ENCODE peak calls at places on chromosomes 2 and 18, in nine cellular contexts. One of them, this sample, is unnamed.

GRCh38 chr2:31920968-31921367 is 89.8 kb downstream of the MEMO1 start:
- DNase-seq in spleen: no peak
- DNase-seq in GM12865: no peak
- DNase-seq in CD8-positive, alpha-beta T cell: no peak
- DNase-seq in cardiac fibroblast: no peak
- DNase-seq in MM.1S: no peak
- DNase-seq in tibial nerve: no peak
- DNase-seq in ovary: no peak
- DNase-seq in stomach: no peak
- DNase-seq in this sample: no peak

GRCh38 chr2:70607121-70607551 is 53.5 kb upstream of the TGFA start:
- DNase-seq in spleen: no peak
- DNase-seq in tibial nerve: no peak
- DNase-seq in cardiac fibroblast: no peak
- DNase-seq in MM.1S: no peak
- DNase-seq in CD8-positive, alpha-beta T cell: no peak
- DNase-seq in ovary: no peak
- DNase-seq in stomach: no peak
- DNase-seq in GM12865: no peak
- DNase-seq in this sample: no peak

GRCh38 chr2:31440764-31441163 is 26.2 kb upstream of the XDH start:
- DNase-seq in MM.1S: no peak
- DNase-seq in ovary: no peak
- DNase-seq in tibial nerve: no peak
- DNase-seq in cardiac fibroblast: peak
- DNase-seq in CD8-positive, alpha-beta T cell: no peak
- DNase-seq in stomach: no peak
- DNase-seq in spleen: no peak
- DNase-seq in GM12865: no peak
- DNase-seq in this sample: peak

GRCh38 chr18:3983351-3983969 is 471.6 kb downstream of the DLGAP1 start:
- DNase-seq in cardiac fibroblast: peak
- DNase-seq in CD8-positive, alpha-beta T cell: no peak
- DNase-seq in spleen: no peak
- DNase-seq in tibial nerve: no peak
- DNase-seq in ovary: no peak
- DNase-seq in GM12865: no peak
- DNase-seq in stomach: no peak
- DNase-seq in MM.1S: no peak
- DNase-seq in this sample: peak

GRCh38 chr2:31067259-31067658 is 71.0 kb downstream of the GALNT14 start:
- DNase-seq in spleen: no peak
- DNase-seq in GM12865: no peak
- DNase-seq in ovary: no peak
- DNase-seq in CD8-positive, alpha-beta T cell: no peak
- DNase-seq in MM.1S: no peak
- DNase-seq in cardiac fibroblast: no peak
- DNase-seq in stomach: no peak
- DNase-seq in tibial nerve: no peak
- DNase-seq in this sample: no peak

GRCh38 chr2:135960598-135961551 is 24.6 kb downstream of the DARS1 start:
- DNase-seq in tibial nerve: no peak
- DNase-seq in CD8-positive, alpha-beta T cell: no peak
- DNase-seq in GM12865: no peak
- DNase-seq in stomach: no peak
- DNase-seq in ovary: no peak
- DNase-seq in cardiac fibroblast: peak
- DNase-seq in spleen: no peak
- DNase-seq in MM.1S: peak
- DNase-seq in this sample: no peak

GRCh38 chr2:73868204-73868978 is 24.4 kb upstream of the ACTG2 start:
- DNase-seq in stomach: no peak
- DNase-seq in MM.1S: no peak
- DNase-seq in GM12865: no peak
- DNase-seq in cardiac fibroblast: no peak
- DNase-seq in ovary: no peak
- DNase-seq in CD8-positive, alpha-beta T cell: no peak
- DNase-seq in tibial nerve: no peak
- DNase-seq in spleen: no peak
- DNase-seq in this sample: no peak

GRCh38 chr2:219684721-219685689 is 57.6 kb downstream of the SLC4A3 start:
- DNase-seq in CD8-positive, alpha-beta T cell: peak
- DNase-seq in spleen: peak
- DNase-seq in MM.1S: peak
- DNase-seq in cardiac fibroblast: peak
- DNase-seq in GM12865: peak
- DNase-seq in stomach: peak
- DNase-seq in ovary: peak
- DNase-seq in tibial nerve: peak
- DNase-seq in this sample: peak

DNA sequence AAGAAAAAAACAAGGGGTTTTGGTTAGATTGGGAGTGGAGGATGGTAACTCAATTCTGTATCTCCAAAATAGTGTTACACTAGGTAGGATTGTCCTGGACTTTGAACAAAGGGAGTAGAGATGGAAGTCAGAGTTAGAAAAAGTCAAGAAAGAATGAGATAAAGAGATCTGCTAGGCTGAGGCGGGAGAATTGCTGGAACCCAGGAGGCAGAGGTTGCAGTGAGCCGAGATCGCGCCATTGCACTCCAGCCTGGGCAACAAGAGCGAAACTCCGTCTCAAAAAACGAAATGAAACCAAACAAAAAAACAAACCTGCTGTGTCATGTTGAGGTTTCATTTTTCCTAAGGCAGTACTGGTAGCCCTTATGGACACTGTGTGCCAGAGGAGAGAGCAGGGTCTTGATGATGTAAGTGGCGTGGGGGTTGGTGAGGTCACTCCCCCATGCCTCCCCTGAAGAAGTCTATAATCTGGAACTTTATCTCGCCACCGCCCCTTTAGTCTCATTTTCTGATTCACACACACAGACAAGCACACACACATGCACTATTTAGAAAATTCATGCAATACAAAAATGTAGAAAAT is 10.5 kb downstream of the DRC1 start:
- DNase-seq in CD8-positive, alpha-beta T cell: no peak
- DNase-seq in MM.1S: peak
- DNase-seq in stomach: no peak
- DNase-seq in GM12865: peak
- DNase-seq in cardiac fibroblast: no peak
- DNase-seq in spleen: no peak
- DNase-seq in ovary: no peak
- DNase-seq in tibial nerve: no peak
- DNase-seq in this sample: peak
- H3K4me3 ChIP-seq in CD8-positive, alpha-beta T cell: no peak
- H3K4me3 ChIP-seq in MM.1S: peak
- H3K4me3 ChIP-seq in stomach: peak
- H3K4me3 ChIP-seq in GM12865: peak
- H3K4me3 ChIP-seq in cardiac fibroblast: no peak
- H3K4me3 ChIP-seq in spleen: peak
- H3K4me3 ChIP-seq in ovary: no peak
- H3K4me3 ChIP-seq in tibial nerve: no peak
- H3K4me3 ChIP-seq in this sample: no peak

DNA sequence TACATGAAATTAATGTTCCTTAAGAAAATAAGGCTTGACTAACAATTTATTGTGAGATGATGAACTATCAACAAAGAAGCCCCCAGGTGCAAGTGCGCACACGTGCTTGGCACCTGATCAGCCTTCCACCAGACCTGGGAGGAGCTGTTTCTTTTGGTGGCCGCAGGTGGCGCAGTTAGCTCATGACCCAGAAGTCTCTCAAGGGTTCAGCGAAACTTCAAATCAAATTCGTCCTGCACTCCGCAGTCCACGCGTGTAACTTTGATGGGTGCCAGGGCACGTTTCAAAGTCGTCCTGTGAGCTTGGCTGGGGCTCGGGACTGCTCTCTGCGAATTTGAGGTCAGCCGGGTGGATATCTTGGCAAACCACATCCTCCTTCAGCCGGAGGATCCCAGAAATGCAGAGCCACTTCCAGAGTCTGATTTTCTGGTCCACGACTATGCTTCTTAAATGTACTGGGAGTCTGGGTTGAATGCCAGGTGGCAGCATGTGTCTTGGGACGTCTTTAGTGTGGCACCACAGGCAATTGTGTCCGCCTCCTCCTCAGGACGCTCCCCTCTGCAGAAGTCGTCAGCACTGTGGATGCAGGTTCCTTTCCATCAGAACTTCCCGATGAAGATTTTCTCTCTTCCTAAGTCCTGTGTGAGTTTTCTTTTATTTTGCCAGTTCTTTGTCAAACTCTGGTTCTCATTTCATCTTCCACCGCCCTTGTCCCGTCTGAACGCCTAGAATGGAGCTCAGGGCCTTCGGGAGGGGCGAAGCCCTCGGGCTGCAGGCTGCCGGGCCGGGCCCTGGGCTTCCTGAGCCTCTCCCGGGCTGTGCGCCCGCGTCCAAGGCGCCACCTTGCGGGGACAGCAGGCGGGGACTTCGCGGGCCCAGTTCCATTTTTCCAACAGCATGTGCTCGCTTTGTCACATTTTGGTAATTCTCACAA is 61.3 kb upstream of the RAPGEF4 start:
- DNase-seq in MM.1S: peak
- DNase-seq in stomach: peak
- DNase-seq in CD8-positive, alpha-beta T cell: no peak
- DNase-seq in ovary: no peak
- DNase-seq in GM12865: no peak
- DNase-seq in spleen: peak
- DNase-seq in tibial nerve: no peak
- DNase-seq in cardiac fibroblast: peak
- DNase-seq in this sample: peak
- TF ChIP-seq CTCF in MM.1S: peak
- TF ChIP-seq CTCF in stomach: no peak
- TF ChIP-seq CTCF in CD8-positive, alpha-beta T cell: no peak
- TF ChIP-seq CTCF in ovary: no peak
- TF ChIP-seq CTCF in GM12865: no peak
- TF ChIP-seq CTCF in spleen: peak
- TF ChIP-seq CTCF in tibial nerve: peak
- TF ChIP-seq CTCF in cardiac fibroblast: peak
- TF ChIP-seq CTCF in this sample: peak

DNA sequence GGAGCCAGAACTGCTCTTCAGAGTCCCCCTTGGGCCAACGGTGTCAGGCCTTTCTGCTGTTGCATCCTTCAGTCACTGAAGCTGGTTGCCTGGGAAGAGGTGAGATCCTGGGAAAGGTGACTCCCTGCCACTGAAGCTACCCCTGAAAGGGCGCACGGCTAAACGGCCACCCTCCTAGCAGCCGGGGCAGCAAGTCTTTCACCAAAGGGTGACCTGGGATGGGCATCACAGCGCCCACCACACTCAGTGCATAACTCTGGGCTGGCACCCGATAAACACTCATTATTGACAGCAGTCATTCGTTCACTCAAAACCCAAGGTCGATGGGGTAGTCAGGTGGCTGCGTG is 26.5 kb upstream of the FOSL2 start:
- DNase-seq in MM.1S: no peak
- DNase-seq in ovary: no peak
- DNase-seq in CD8-positive, alpha-beta T cell: no peak
- DNase-seq in spleen: peak
- DNase-seq in stomach: no peak
- DNase-seq in GM12865: no peak
- DNase-seq in cardiac fibroblast: no peak
- DNase-seq in tibial nerve: no peak
- DNase-seq in this sample: no peak
- H3K4me3 ChIP-seq in MM.1S: no peak
- H3K4me3 ChIP-seq in ovary: no peak
- H3K4me3 ChIP-seq in CD8-positive, alpha-beta T cell: peak
- H3K4me3 ChIP-seq in spleen: no peak
- H3K4me3 ChIP-seq in stomach: no peak
- H3K4me3 ChIP-seq in GM12865: no peak
- H3K4me3 ChIP-seq in cardiac fibroblast: no peak
- H3K4me3 ChIP-seq in tibial nerve: no peak
- H3K4me3 ChIP-seq in this sample: no peak

GRCh38 chr2:14480906-14481305 is 151.6 kb upstream of the LRATD1 start:
- DNase-seq in stomach: no peak
- DNase-seq in cardiac fibroblast: no peak
- DNase-seq in ovary: no peak
- DNase-seq in CD8-positive, alpha-beta T cell: no peak
- DNase-seq in spleen: no peak
- DNase-seq in MM.1S: no peak
- DNase-seq in GM12865: no peak
- DNase-seq in tibial nerve: no peak
- DNase-seq in this sample: no peak
- TF ChIP-seq CTCF in stomach: no peak
- TF ChIP-seq CTCF in cardiac fibroblast: no peak
- TF ChIP-seq CTCF in ovary: no peak
- TF ChIP-seq CTCF in CD8-positive, alpha-beta T cell: no peak
- TF ChIP-seq CTCF in spleen: no peak
- TF ChIP-seq CTCF in MM.1S: no peak
- TF ChIP-seq CTCF in GM12865: no peak
- TF ChIP-seq CTCF in tibial nerve: no peak
- TF ChIP-seq CTCF in this sample: no peak

GRCh38 chr2:12722445-12723316 is 5.9 kb downstream of the TRIB2 start:
- DNase-seq in ovary: no peak
- DNase-seq in spleen: no peak
- DNase-seq in CD8-positive, alpha-beta T cell: no peak
- DNase-seq in stomach: no peak
- DNase-seq in MM.1S: no peak
- DNase-seq in GM12865: no peak
- DNase-seq in tibial nerve: no peak
- DNase-seq in cardiac fibroblast: peak
- DNase-seq in this sample: no peak
- H3K4me3 ChIP-seq in ovary: peak
- H3K4me3 ChIP-seq in spleen: peak
- H3K4me3 ChIP-seq in CD8-positive, alpha-beta T cell: no peak
- H3K4me3 ChIP-seq in stomach: no peak
- H3K4me3 ChIP-seq in MM.1S: no peak
- H3K4me3 ChIP-seq in GM12865: no peak
- H3K4me3 ChIP-seq in tibial nerve: peak
- H3K4me3 ChIP-seq in cardiac fibroblast: no peak
- H3K4me3 ChIP-seq in this sample: peak

GRCh38 chr2:148615446-148615845 is 29.1 kb upstream of the EPC2 start:
- DNase-seq in GM12865: no peak
- DNase-seq in spleen: no peak
- DNase-seq in tibial nerve: no peak
- DNase-seq in cardiac fibroblast: no peak
- DNase-seq in stomach: no peak
- DNase-seq in CD8-positive, alpha-beta T cell: no peak
- DNase-seq in MM.1S: no peak
- DNase-seq in ovary: no peak
- DNase-seq in this sample: no peak
- TF ChIP-seq CTCF in GM12865: no peak
- TF ChIP-seq CTCF in spleen: no peak
- TF ChIP-seq CTCF in tibial nerve: no peak
- TF ChIP-seq CTCF in cardiac fibroblast: no peak
- TF ChIP-seq CTCF in stomach: no peak
- TF ChIP-seq CTCF in CD8-positive, alpha-beta T cell: no peak
- TF ChIP-seq CTCF in MM.1S: no peak
- TF ChIP-seq CTCF in ovary: no peak
- TF ChIP-seq CTCF in this sample: no peak

GRCh38 chr2:40317047-40317446 is 134.8 kb downstream of the SLC8A1 start:
- DNase-seq in ovary: no peak
- DNase-seq in CD8-positive, alpha-beta T cell: no peak
- DNase-seq in spleen: no peak
- DNase-seq in GM12865: no peak
- DNase-seq in tibial nerve: no peak
- DNase-seq in MM.1S: no peak
- DNase-seq in stomach: no peak
- DNase-seq in cardiac fibroblast: peak
- DNase-seq in this sample: peak
- H3K4me3 ChIP-seq in ovary: no peak
- H3K4me3 ChIP-seq in CD8-positive, alpha-beta T cell: no peak
- H3K4me3 ChIP-seq in spleen: no peak
- H3K4me3 ChIP-seq in GM12865: no peak
- H3K4me3 ChIP-seq in tibial nerve: no peak
- H3K4me3 ChIP-seq in MM.1S: no peak
- H3K4me3 ChIP-seq in stomach: no peak
- H3K4me3 ChIP-seq in cardiac fibroblast: no peak
- H3K4me3 ChIP-seq in this sample: no peak

GRCh38 chr2:25917832-25918231 is 39.5 kb upstream of the ASXL2 start:
- DNase-seq in spleen: no peak
- DNase-seq in MM.1S: no peak
- DNase-seq in stomach: no peak
- DNase-seq in GM12865: no peak
- DNase-seq in tibial nerve: no peak
- DNase-seq in ovary: no peak
- DNase-seq in cardiac fibroblast: no peak
- DNase-seq in CD8-positive, alpha-beta T cell: no peak
- DNase-seq in this sample: no peak
- TF ChIP-seq CTCF in spleen: no peak
- TF ChIP-seq CTCF in MM.1S: no peak
- TF ChIP-seq CTCF in stomach: no peak
- TF ChIP-seq CTCF in GM12865: no peak
- TF ChIP-seq CTCF in tibial nerve: no peak
- TF ChIP-seq CTCF in ovary: no peak
- TF ChIP-seq CTCF in cardiac fibroblast: no peak
- TF ChIP-seq CTCF in CD8-positive, alpha-beta T cell: no peak
- TF ChIP-seq CTCF in this sample: no peak